ENCODE peak calls at places on chromosomes 4 and X, in five cellular contexts. F is neural progenitor cell, H is IMR-90, N is GM12878, S is fibroblast of lung. K is an unnamed sample.
A peak's percentile ranks its signal among the peaks of the same experiment; 100 is the strongest.

GRCh38 chrX:78123190-78123589 is 16.3 kb downstream of the TAF9B start:
- DNase-seq in F (no peak), H (peak; percentile 63), N (no peak), S (peak; percentile 72), K (no peak)

GRCh38 chrX:37347420-37347819 is 1.7 kb upstream of the PRRG1 start:
- DNase-seq in N (no peak), F (peak; percentile 5), S (peak; percentile 20), H (peak; percentile 47), K (no peak)

GRCh38 chr4:169707958-169708643 is 49.6 kb downstream of the HPF1 start:
- DNase-seq in N (no peak), F (no peak), S (peak; percentile 71), H (peak; percentile 31), K (no peak)

GRCh38 chr4:54607521-54607920 is 50.2 kb upstream of the KIT start:
- DNase-seq in F (no peak), N (no peak), S (no peak), H (no peak), K (no peak)

GRCh38 chr4:152187693-152188092 is 348.2 kb downstream of the FBXW7 start:
- DNase-seq in H (no peak), S (peak; percentile 32), F (no peak), N (no peak), K (no peak)

GRCh38 chrX:111779582-111779981 is 96.4 kb upstream of the TRPC5OS start:
- DNase-seq in S (no peak), F (no peak), H (no peak), N (no peak), K (no peak)

GRCh38 chr4:25358515-25359275 is 18.4 kb upstream of the ANAPC4 start:
- DNase-seq in S (no peak), F (no peak), N (no peak), H (no peak), K (no peak)

GRCh38 chrX:120749141-120749846 is 119.4 kb upstream of the C1GALT1C1 start:
- DNase-seq in F (no peak), H (no peak), N (no peak), S (peak; percentile 45), K (no peak)

GRCh38 chrX:116435597-116435996 is 809 bp upstream of the SLC6A14 start:
- DNase-seq in N (no peak), F (no peak), S (no peak), H (no peak), K (no peak)
- H3K27ac ChIP-seq in N (no peak overlapping the region), F (no peak overlapping the region), S (no peak overlapping the region), H (no peak overlapping the region), K (no peak overlapping the region)

DNA sequence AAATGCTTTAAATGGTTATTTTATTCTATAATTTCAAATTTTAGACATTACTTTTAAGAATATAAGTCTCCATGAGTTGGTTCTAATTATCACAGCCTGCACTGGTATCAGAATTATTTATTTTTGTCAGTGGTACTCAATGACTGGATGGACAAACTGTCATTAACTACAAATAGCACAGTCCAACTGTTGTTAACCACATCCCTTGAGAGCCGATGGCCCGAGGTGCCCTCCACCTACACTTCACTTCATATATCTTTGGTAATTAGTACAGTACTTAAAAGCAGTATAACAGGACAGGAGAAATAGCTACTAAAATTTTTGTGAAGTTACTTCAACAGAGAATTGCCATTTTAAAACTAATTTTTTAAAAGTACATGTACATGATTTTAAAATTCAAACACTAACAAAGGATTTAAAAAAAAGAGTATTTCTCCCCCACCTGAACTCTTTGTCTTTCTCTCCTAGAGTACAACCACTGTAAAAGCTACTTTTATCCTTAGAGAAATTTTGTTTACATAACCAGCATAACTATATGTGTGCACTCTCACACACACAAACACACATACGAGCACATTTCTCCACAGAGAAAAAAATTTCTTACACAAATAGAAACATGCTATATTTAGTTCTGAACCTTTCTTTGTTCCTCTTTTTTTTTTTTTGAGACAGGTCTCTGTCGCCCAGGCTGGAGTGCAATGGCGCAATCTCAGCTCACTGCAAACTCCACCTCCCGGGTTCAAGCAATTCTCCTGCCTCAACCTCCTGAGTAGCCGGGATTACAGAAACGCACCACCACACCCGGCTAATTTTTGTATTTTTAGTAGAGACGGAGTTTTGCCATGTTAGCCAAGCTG is 6.5 kb downstream of the TIFA start:
- DNase-seq in F (no peak), S (no peak), H (peak; percentile 34), N (no peak), K (no peak)
- H3K27ac ChIP-seq in F (no peak overlapping the region), S (no peak overlapping the region), H (no peak overlapping the region), N (peak overlapping the region; percentile 99), K (no peak overlapping the region)

GRCh38 chr4:84878090-84878489 is 88.4 kb downstream of the WDFY3 start:
- DNase-seq in F (no peak), S (peak; percentile 89), N (no peak), H (peak; percentile 89), K (no peak)
- H3K27ac ChIP-seq in F (no peak overlapping the region), S (no peak overlapping the region), N (no peak overlapping the region), H (no peak overlapping the region), K (no peak overlapping the region)

DNA sequence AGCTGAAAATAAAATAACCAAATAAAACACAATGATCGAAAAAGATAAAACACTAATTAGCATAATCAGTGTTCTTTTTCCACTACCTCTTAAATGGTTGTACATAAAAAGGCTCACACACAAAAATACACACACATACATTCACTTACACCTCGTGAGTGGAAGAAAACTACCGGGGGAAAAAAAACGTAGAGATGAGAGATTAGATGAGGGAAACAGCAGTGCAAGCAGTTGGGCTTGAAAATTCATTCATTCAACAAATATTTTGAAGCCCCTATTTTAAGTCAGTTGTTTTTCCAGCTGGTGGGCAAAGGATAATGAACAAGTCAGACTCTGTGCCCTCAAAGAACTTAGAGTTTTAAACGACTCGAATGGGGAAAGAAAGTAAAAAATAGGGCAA is 1.0 kb downstream of the TBCK start:
- DNase-seq in H (no peak), S (no peak), F (no peak), N (no peak), K (no peak)
- H3K27ac ChIP-seq in H (no peak overlapping the region), S (peak overlapping the region; percentile 99), F (peak overlapping the region; percentile 96), N (peak overlapping the region; percentile 100), K (no peak overlapping the region)

GRCh38 chr4:125796138-125796537 is 481.4 kb downstream of the FAT4 start:
- DNase-seq in S (no peak), F (no peak), H (no peak), N (no peak), K (no peak)
- H3K27ac ChIP-seq in S (no peak overlapping the region), F (no peak overlapping the region), H (no peak overlapping the region), N (no peak overlapping the region), K (no peak overlapping the region)